ENCODE peak calls at places on chromosomes 5 and 9, in nine cellular contexts. K is fibroblast of lung, I is NCI-H146, U is AG08395, C is hypothalamus, J is Right ventricle myocardium superior, B is foreskin melanocyte, V is DMS 273 treated with DMSO at 0.1 percent for 48 hours, X is NCI-H2029 treated with DMSO at 0.1 percent for 48 hours. M is an unnamed sample.

GRCh38 chr5:71836084-71836483 is 117.0 kb downstream of the CARTPT start:
- DNase-seq in K (peak), I (peak), U (no peak), C (no peak), J (no peak), B (no peak), V (no peak), X (no peak), M (no peak)

GRCh38 chr9:89138463-89139390 is 39.9 kb downstream of the SHC3 start:
- DNase-seq in K (no peak), I (no peak), U (no peak), C (no peak), J (no peak), B (no peak), V (no peak), X (no peak), M (no peak)

GRCh38 chr5:124745367-124746251 is 830 bp downstream of the ZNF608 start:
- DNase-seq in K (peak), I (peak), U (no peak), C (no peak), J (no peak), B (peak), V (no peak), X (no peak), M (no peak)

GRCh38 chr5:97192580-97193421 is 9.8 kb upstream of the RIOK2 start:
- DNase-seq in K (no peak), I (peak), U (no peak), C (no peak), J (no peak), B (no peak), V (no peak), X (no peak), M (peak)

GRCh38 chr9:1198085-1198484 is 147.9 kb downstream of the DMRT2 start:
- DNase-seq in K (peak), I (no peak), U (peak), C (no peak), J (no peak), B (no peak), V (no peak), X (no peak), M (no peak)

GRCh38 chr5:105695916-105696315 is 1974.8 kb downstream of the EFNA5 start:
- DNase-seq in K (no peak), I (no peak), U (no peak), C (no peak), J (no peak), B (no peak), V (no peak), X (no peak), M (no peak)

GRCh38 chr9:133671371-133671770 is 35.2 kb downstream of the DBH start:
- DNase-seq in K (no peak), I (no peak), U (no peak), C (no peak), J (peak), B (no peak), V (no peak), X (no peak), M (no peak)

GRCh38 chr5:96736937-96737336 is 70.8 kb downstream of the ERAP1 start:
- DNase-seq in K (no peak), I (no peak), U (no peak), C (no peak), J (no peak), B (no peak), V (no peak), X (no peak), M (no peak)

GRCh38 chr9:33914887-33915286 is 97.9 kb downstream of the UBE2R2 start:
- DNase-seq in K (no peak), I (no peak), U (no peak), C (no peak), J (no peak), B (no peak), V (no peak), X (no peak), M (no peak)

GRCh38 chr5:81552844-81553569 is 159.1 kb upstream of the ACOT12 start:
- DNase-seq in K (no peak), I (no peak), U (no peak), C (no peak), J (no peak), B (peak), V (no peak), X (no peak), M (no peak)

GRCh38 chr5:97071993-97072392 is 70.4 kb downstream of the LIX1 start:
- DNase-seq in K (no peak), I (no peak), U (no peak), C (no peak), J (no peak), B (no peak), V (no peak), X (no peak), M (no peak)

GRCh38 chr9:76371901-76372300 is 22.3 kb downstream of the RFK start:
- DNase-seq in K (peak), I (no peak), U (no peak), C (no peak), J (no peak), B (peak), V (no peak), X (no peak), M (no peak)

GRCh38 chr5:169218862-169219261 is 82.1 kb downstream of the SLIT3 start:
- DNase-seq in K (no peak), I (no peak), U (no peak), C (no peak), J (no peak), B (no peak), V (no peak), X (no peak), M (no peak)

GRCh38 chr9:34279431-34279830 is 49.6 kb downstream of the KIF24 start:
- DNase-seq in K (no peak), I (peak), U (peak), C (no peak), J (no peak), B (no peak), V (no peak), X (peak), M (peak)

GRCh38 chr9:536597-537511 is 304.6 kb upstream of the DMRT1 start:
- DNase-seq in K (no peak), I (no peak), U (no peak), C (no peak), J (no peak), B (no peak), V (peak), X (no peak), M (peak)

GRCh38 chr5:21121213-21121612 is 1133.2 kb upstream of the CDH18 start:
- DNase-seq in K (no peak), I (no peak), U (no peak), C (no peak), J (no peak), B (no peak), V (no peak), X (no peak), M (no peak)

GRCh38 chr9:89384783-89385182 is 66.5 kb downstream of the SECISBP2 start:
- DNase-seq in K (no peak), I (no peak), U (no peak), C (no peak), J (no peak), B (no peak), V (no peak), X (no peak), M (no peak)

GRCh38 chr9:120934271-120934670 is 7.7 kb upstream of the TRAF1 start:
- DNase-seq in K (no peak), I (no peak), U (no peak), C (no peak), J (no peak), B (no peak), V (no peak), X (no peak), M (no peak)

GRCh38 chr5:100796851-100797250 is 106.2 kb downstream of the ST8SIA4 start:
- DNase-seq in K (no peak), I (no peak), U (no peak), C (no peak), J (no peak), B (no peak), V (no peak), X (no peak), M (no peak)

GRCh38 chr5:1762878-1763547 is 36.6 kb downstream of the MRPL36 start:
- DNase-seq in K (peak), I (no peak), U (no peak), C (no peak), J (peak), B (no peak), V (no peak), X (no peak), M (no peak)

GRCh38 chr9:121774715-121775613 is 123.5 kb downstream of the DAB2IP start:
- DNase-seq in K (no peak), I (no peak), U (no peak), C (no peak), J (peak), B (no peak), V (peak), X (no peak), M (no peak)

M was measured in DMS79.